ENCODE peak calls at places on chromosomes 11 and 22, in ten cellular contexts. S is ELR; H is fibroblast of the conjunctiva; Q is AG04450; W is activated CD8-positive, alpha-beta memory T cell treated with anti-CD3 and anti-CD28 coated beads for 1 hour; D is dermis microvascular lymphatic vessel endothelial cell; O is posterior vena cava; E is left lobe of liver; K is KG1; Z is CD4-positive, alpha-beta memory T cell. B is an unnamed sample.

GRCh38 chr11:123494195-123495050 is 64.4 kb downstream of the GRAMD1B start:
- DNase-seq in Z (no peak), H (no peak), D (no peak), W (no peak), K (no peak), Q (peak; percentile 20), S (peak; percentile 39), O (no peak), E (no peak), B (no peak)

GRCh38 chr11:38038777-38039176 is 1440.7 kb upstream of the RAG2 start:
- DNase-seq in H (no peak), Z (no peak), O (no peak), K (no peak), S (no peak), E (no peak), W (no peak), Q (no peak), D (no peak), B (no peak)

GRCh38 chr22:45516923-45517675 is 14.4 kb downstream of the FBLN1 start:
- DNase-seq in Z (no peak), H (no peak), S (no peak), Q (no peak), D (no peak), O (no peak), K (no peak), E (no peak), W (no peak), B (no peak)

GRCh38 chr22:49971232-49972162 is 10.9 kb downstream of the PIM3 start:
- DNase-seq in Q (no peak), E (peak; percentile 97), K (no peak), H (peak; percentile 31), Z (no peak), S (peak; percentile 72), O (peak; percentile 95), W (peak; percentile 50), D (no peak), B (no peak)

GRCh38 chr11:86741489-86742435 is 58.6 kb upstream of the PRSS23 start:
- DNase-seq in K (no peak), Q (no peak), S (peak; percentile 95), H (peak; percentile 63), Z (no peak), E (no peak), O (no peak), D (peak; percentile 89), W (no peak), B (no peak)

GRCh38 chr22:27252282-27253049 is 549.1 kb downstream of the MN1 start:
- DNase-seq in E (no peak), Z (no peak), O (peak; percentile 85), K (no peak), Q (peak; percentile 23), W (no peak), D (peak; percentile 23), H (peak; percentile 84), S (peak; percentile 75), B (no peak)

GRCh38 chr11:62267576-62267975 is 2.4 kb upstream of the SCGB2A2 start:
- DNase-seq in Q (no peak), O (no peak), W (no peak), Z (no peak), S (no peak), D (no peak), E (no peak), K (no peak), H (no peak), B (no peak)

GRCh38 chr22:23893446-23893956 is 682 bp upstream of the MIF start:
- DNase-seq in K (no peak), Z (no peak), E (no peak), O (peak; percentile 66), D (no peak), W (no peak), Q (no peak), S (no peak), H (no peak), B (no peak)

GRCh38 chr11:110077866-110078325 is 15.3 kb upstream of the ZC3H12C start:
- DNase-seq in W (no peak), S (peak; percentile 91), E (no peak), O (no peak), D (peak; percentile 86), Z (no peak), Q (no peak), H (no peak), K (peak; percentile 63), B (no peak)

GRCh38 chr22:31676700-31677099 is 14.7 kb upstream of the PISD start:
- DNase-seq in Q (peak; percentile 57), W (peak; percentile 78), O (peak; percentile 98), K (no peak), E (peak; percentile 88), S (peak; percentile 93), D (peak; percentile 93), Z (peak; percentile 89), H (peak; percentile 87), B (peak; percentile 97)

GRCh38 chr11:1195690-1196515 is 27.0 kb upstream of the MUC5B start:
- DNase-seq in D (no peak), O (peak; percentile 74), H (no peak), K (no peak), Q (no peak), Z (no peak), S (no peak), W (no peak), E (peak; percentile 42), B (no peak)

GRCh38 chr11:15991174-15991655 is 365.1 kb downstream of the SOX6 start:
- DNase-seq in S (no peak), H (no peak), E (no peak), Z (no peak), W (no peak), D (no peak), Q (no peak), O (no peak), K (no peak), B (no peak)

GRCh38 chr22:46827072-46827780 is 64.8 kb downstream of the TBC1D22A start:
- DNase-seq in E (no peak), D (peak; percentile 53), H (no peak), Q (no peak), W (no peak), O (peak; percentile 73), K (no peak), S (no peak), Z (no peak), B (no peak)

GRCh38 chr22:30606455-30607299 is at the start of gene TCN2:
- DNase-seq in W (no peak), D (peak; percentile 82), E (peak; percentile 80), K (no peak), H (peak; percentile 45), Z (peak; percentile 25), O (peak; percentile 89), S (peak; percentile 87), Q (no peak), B (peak; percentile 51)

GRCh38 chr11:8342821-8343681 is 79.4 kb upstream of the LMO1 start:
- DNase-seq in K (no peak), E (no peak), W (no peak), S (no peak), D (no peak), Z (no peak), Q (no peak), O (no peak), H (no peak), B (no peak)

GRCh38 chr11:120810251-120810650 is 213.7 kb upstream of the TBCEL start:
- DNase-seq in W (no peak), E (no peak), H (no peak), O (no peak), Z (no peak), K (no peak), Q (no peak), S (peak; percentile 52), D (no peak), B (no peak)

GRCh38 chr11:69014084-69014935 is 1.3 kb upstream of the MRGPRF start:
- DNase-seq in Z (no peak), D (no peak), S (no peak), K (no peak), Q (peak; percentile 76), W (no peak), H (no peak), E (no peak), O (no peak), B (peak; percentile 41)

GRCh38 chr11:112212710-112213109 is 13.5 kb upstream of the PTS start:
- DNase-seq in E (no peak), W (no peak), O (no peak), Z (no peak), K (no peak), H (no peak), Q (no peak), S (no peak), D (no peak), B (no peak)

GRCh38 chr11:1341928-1342524 is 32.6 kb upstream of the TOLLIP start:
- DNase-seq in Z (no peak), H (no peak), K (no peak), Q (no peak), D (peak; percentile 27), E (peak; percentile 19), W (no peak), O (no peak), S (no peak), B (no peak)

GRCh38 chr11:75790986-75791385 is 22.4 kb downstream of the DGAT2 start:
- DNase-seq in H (no peak), O (no peak), Q (no peak), Z (no peak), E (no peak), W (no peak), K (no peak), D (no peak), S (peak; percentile 61), B (peak; percentile 36)

GRCh38 chr11:76742912-76743311 is 40.2 kb upstream of the TSKU start:
- DNase-seq in K (no peak), E (no peak), W (no peak), Z (no peak), Q (peak; percentile 23), S (no peak), H (peak; percentile 57), D (no peak), O (no peak), B (no peak)

GRCh38 chr11:76939219-76939631 is 78.5 kb downstream of the ACER3 start:
- DNase-seq in E (no peak), Q (no peak), O (no peak), K (no peak), S (no peak), W (no peak), Z (no peak), D (no peak), H (no peak), B (no peak)

GRCh38 chr22:20953342-20953608 is 13.8 kb upstream of the AIFM3 start:
- DNase-seq in O (no peak), W (no peak), E (no peak), K (no peak), H (no peak), D (no peak), Z (no peak), S (no peak), Q (no peak), B (no peak)

GRCh38 chr11:95499516-95500135 is 268.6 kb upstream of the SESN3 start:
- DNase-seq in Q (no peak), Z (no peak), H (no peak), O (no peak), K (no peak), W (no peak), D (no peak), S (peak; percentile 50), E (no peak), B (no peak)

GRCh38 chr11:93817426-93818348 is 32.7 kb downstream of the VSTM5 start:
- DNase-seq in D (no peak), H (no peak), Q (no peak), O (no peak), Z (no peak), E (no peak), W (no peak), S (no peak), K (no peak), B (no peak)

B was measured in cerebellum.